ENCODE peak calls at places on chromosomes 6 and 20, in six cellular contexts. C is OCI-LY7, G is GM23248, O is neural progenitor cell, D is MM.1S, R is GM23338. B is an unnamed sample.

GRCh38 chr20:20214757-20215275 is 153.1 kb upstream of the INSM1 start:
- DNase-seq in C (no peak), G (no peak), O (no peak), D (no peak), R (peak; percentile 60), B (no peak)

GRCh38 chr6:166341464-166341863 is 881 bp downstream of the SFT2D1 start:
- DNase-seq in C (peak; percentile 51), G (peak; percentile 5), O (no peak), D (no peak), R (no peak), B (no peak)

GRCh38 chr6:138146544-138146943 is 15.2 kb upstream of the ARFGEF3 start:
- DNase-seq in C (no peak), G (no peak), O (no peak), D (no peak), R (peak; percentile 25), B (no peak)

GRCh38 chr6:139888691-139889122 is 514.3 kb upstream of the CITED2 start:
- DNase-seq in C (no peak), G (no peak), O (peak; percentile 94), D (no peak), R (peak; percentile 91), B (no peak)

GRCh38 chr20:32786059-32786760 is 24.0 kb downstream of the DNMT3B start:
- DNase-seq in C (no peak), G (no peak), O (no peak), D (no peak), R (no peak), B (no peak)

GRCh38 chr6:170290306-170291128 is at the start of gene DLL1:
- DNase-seq in C (no peak), G (peak; percentile 70), O (peak; percentile 97), D (no peak), R (peak; percentile 87), B (peak; percentile 49)

GRCh38 chr20:25499031-25499430 is 86.3 kb downstream of the NINL start:
- DNase-seq in C (no peak), G (no peak), O (no peak), D (no peak), R (no peak), B (no peak)

GRCh38 chr6:136087986-136088385 is 162.1 kb downstream of the MTFR2 start:
- DNase-seq in C (no peak), G (peak; percentile 38), O (no peak), D (no peak), R (no peak), B (no peak)

GRCh38 chr6:97656236-97656635 is 373.2 kb upstream of the MMS22L start:
- DNase-seq in C (no peak), G (no peak), O (peak; percentile 84), D (no peak), R (no peak), B (no peak)

GRCh38 chr6:15472626-15473025 is 190.2 kb downstream of the DTNBP1 start:
- DNase-seq in C (no peak), G (no peak), O (no peak), D (no peak), R (no peak), B (no peak)

GRCh38 chr6:4714961-4715501 is 61.2 kb upstream of the CDYL start:
- DNase-seq in C (no peak), G (no peak), O (no peak), D (no peak), R (no peak), B (peak; percentile 12)

GRCh38 chr20:13022401-13023170 is 13.8 kb downstream of the SPTLC3 start:
- DNase-seq in C (no peak), G (peak; percentile 82), O (no peak), D (no peak), R (no peak), B (peak; percentile 40)
- TF ChIP-seq EZH2phosphoT487 in C (no peak), G (no peak), O (no peak), D (no peak), R (no peak), B (no peak)

DNA sequence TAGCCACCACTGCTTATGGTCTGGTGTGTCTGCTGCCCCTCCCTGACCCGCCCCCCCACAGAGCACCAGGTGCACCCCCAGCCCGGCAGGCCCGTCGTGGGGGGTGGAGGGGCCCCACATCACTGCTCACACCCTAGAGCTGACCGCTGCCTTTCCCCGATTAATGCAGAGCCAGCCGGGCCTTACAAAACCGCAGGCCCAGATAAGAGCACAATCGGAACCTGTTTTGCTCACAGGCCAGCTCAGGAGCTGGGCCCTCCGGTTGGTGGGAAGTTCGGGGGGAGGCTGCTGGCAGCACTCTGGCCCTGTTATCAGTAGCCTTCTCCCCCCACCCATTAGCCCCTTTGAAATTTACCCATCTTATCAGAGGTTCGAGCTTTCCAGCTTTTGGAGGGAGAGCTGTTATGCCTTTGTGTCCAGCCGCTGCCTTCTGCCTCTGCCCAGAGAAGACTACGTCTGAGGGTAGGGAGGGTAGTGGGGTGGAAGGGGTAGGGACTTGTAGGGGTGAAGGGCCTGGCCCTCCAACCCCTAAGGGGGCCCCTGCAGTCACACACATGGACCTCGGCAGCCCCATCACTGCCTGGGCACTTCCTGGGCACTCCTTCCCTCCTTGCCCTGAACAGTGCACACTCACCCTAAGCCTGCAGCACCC is 6.9 kb upstream of the SPDEF start:
- DNase-seq in C (no peak), G (no peak), O (no peak), D (no peak), R (no peak), B (no peak)
- TF ChIP-seq EZH2phosphoT487 in C (no peak), G (no peak), O (no peak), D (no peak), R (no peak), B (no peak)

GRCh38 chr6:127051571-127052260 is 66.8 kb upstream of the RSPO3 start:
- DNase-seq in C (no peak), G (peak; percentile 61), O (no peak), D (no peak), R (no peak), B (no peak)

GRCh38 chr6:127058936-127059335 is 59.5 kb upstream of the RSPO3 start:
- DNase-seq in C (no peak), G (no peak), O (no peak), D (no peak), R (no peak), B (no peak)

GRCh38 chr6:127058027-127058426 is 60.4 kb upstream of the RSPO3 start:
- DNase-seq in C (no peak), G (no peak), O (no peak), D (no peak), R (no peak), B (no peak)

DNA sequence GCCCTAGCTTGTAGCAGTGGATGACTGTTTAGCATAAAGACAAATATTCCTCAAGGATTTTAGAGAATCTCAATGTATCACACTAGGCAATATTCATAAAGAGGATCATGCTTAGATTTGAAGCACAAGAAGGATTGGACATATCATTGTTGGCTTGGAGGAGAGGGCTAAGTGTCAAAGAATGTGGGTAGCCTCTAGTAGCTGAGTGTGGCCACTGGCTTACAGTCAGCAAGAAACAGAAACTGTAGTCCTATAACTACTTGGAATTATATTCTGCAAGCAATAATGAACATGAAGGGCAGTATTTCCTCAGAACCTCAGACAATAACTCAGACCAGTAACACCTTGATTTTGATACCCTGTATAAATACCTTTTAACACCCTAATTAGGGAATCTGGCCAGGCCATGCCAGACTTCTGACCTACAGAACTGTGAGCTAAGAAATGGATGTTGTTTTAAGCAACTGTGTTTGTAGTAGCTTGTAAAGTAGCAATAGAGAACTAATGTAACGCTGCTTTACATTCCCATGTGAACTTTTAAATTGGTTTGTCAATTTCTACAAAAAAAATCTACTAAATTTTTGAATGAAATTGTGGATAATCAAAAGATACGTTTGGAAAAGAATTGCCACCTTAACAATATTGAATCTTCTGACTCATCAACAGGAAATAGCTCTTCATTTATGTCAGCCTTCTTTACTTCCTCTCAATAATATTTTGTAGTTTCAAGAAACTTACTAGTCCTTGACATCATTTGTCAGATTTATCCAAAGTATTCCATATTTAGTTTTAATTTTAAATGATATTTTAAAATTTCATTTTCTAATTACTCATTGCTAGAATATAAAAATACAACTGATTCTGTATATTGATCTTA is 65.2 kb upstream of the RSPO3 start:
- DNase-seq in C (no peak), G (peak; percentile 41), O (no peak), D (no peak), R (no peak), B (no peak)
- TF ChIP-seq EZH2phosphoT487 in C (no peak), G (no peak), O (no peak), D (no peak), R (no peak), B (no peak)

DNA sequence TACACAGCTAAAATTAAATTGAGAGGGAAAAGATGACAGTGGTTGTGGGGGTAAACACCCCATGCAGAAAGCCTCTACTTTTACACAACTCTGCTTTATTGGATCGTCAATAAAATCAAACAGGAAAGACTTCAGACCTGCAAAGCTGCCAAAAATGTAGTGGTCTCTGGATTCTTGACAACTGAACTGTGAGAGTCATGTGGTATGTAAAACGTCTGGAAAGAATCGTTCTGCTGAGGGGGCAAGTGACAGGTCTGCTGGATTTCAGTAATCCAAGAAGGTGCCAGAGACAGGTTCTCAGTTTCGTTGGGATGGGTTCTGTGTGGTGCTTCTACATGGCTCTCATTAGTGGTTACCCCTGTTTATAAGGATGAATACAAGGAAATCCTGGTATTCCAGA is 63.3 kb downstream of the TSPYL4 start:
- DNase-seq in C (no peak), G (peak; percentile 55), O (no peak), D (no peak), R (no peak), B (peak; percentile 30)
- TF ChIP-seq EZH2phosphoT487 in C (no peak), G (no peak), O (no peak), D (no peak), R (no peak), B (no peak)

GRCh38 chr6:13431059-13431656 is 56.2 kb downstream of the GFOD1 start:
- DNase-seq in C (no peak), G (no peak), O (no peak), D (peak; percentile 25), R (no peak), B (no peak)

GRCh38 chr6:13429406-13429753 is 58.0 kb downstream of the GFOD1 start:
- DNase-seq in C (no peak), G (no peak), O (no peak), D (no peak), R (no peak), B (no peak)

GRCh38 chr6:13434455-13434775 is 53.0 kb downstream of the GFOD1 start:
- DNase-seq in C (no peak), G (no peak), O (no peak), D (no peak), R (no peak), B (no peak)

GRCh38 chr6:13432526-13433218 is 54.7 kb downstream of the GFOD1 start:
- DNase-seq in C (no peak), G (no peak), O (no peak), D (no peak), R (no peak), B (no peak)

GRCh38 chr6:13431861-13432465 is 55.4 kb downstream of the GFOD1 start:
- DNase-seq in C (no peak), G (peak; percentile 35), O (no peak), D (no peak), R (no peak), B (no peak)
- TF ChIP-seq EZH2phosphoT487 in C (no peak), G (no peak), O (no peak), D (no peak), R (no peak), B (no peak)

B was measured in hepatocyte.